ENCODE peak calls at places on chromosomes 16 and 17, in ten cellular contexts. One of them, this sample, is unnamed.

GRCh38 chr17:1325766-1326165 is 46.3 kb downstream of the TRARG1 start:
- DNase-seq in thoracic aorta: no peak
- DNase-seq in AG04450: no peak
- DNase-seq in mesenchymal stem cell: no peak
- DNase-seq in OCI-LY7: no peak
- DNase-seq in fibroblast of the aortic adventitia: no peak
- DNase-seq in epithelial cell of esophagus: no peak
- DNase-seq in esophagus muscularis mucosa: no peak
- DNase-seq in aorta: no peak
- DNase-seq in upper lobe of right lung: peak
- DNase-seq in this sample: no peak

GRCh38 chr17:81906476-81907218 is 4.6 kb downstream of the PCYT2 start:
- DNase-seq in mesenchymal stem cell: no peak
- DNase-seq in thoracic aorta: no peak
- DNase-seq in esophagus muscularis mucosa: no peak
- DNase-seq in aorta: no peak
- DNase-seq in epithelial cell of esophagus: no peak
- DNase-seq in fibroblast of the aortic adventitia: no peak
- DNase-seq in AG04450: no peak
- DNase-seq in upper lobe of right lung: no peak
- DNase-seq in OCI-LY7: peak
- DNase-seq in this sample: no peak

GRCh38 chr16:20763461-20764232 is at the start of gene ACSM3:
- DNase-seq in upper lobe of right lung: peak
- DNase-seq in esophagus muscularis mucosa: peak
- DNase-seq in AG04450: peak
- DNase-seq in epithelial cell of esophagus: peak
- DNase-seq in fibroblast of the aortic adventitia: peak
- DNase-seq in thoracic aorta: no peak
- DNase-seq in mesenchymal stem cell: peak
- DNase-seq in aorta: peak
- DNase-seq in OCI-LY7: peak
- DNase-seq in this sample: peak

GRCh38 chr17:1598399-1599095 is 30.1 kb downstream of the SLC43A2 start:
- DNase-seq in thoracic aorta: no peak
- DNase-seq in epithelial cell of esophagus: no peak
- DNase-seq in OCI-LY7: no peak
- DNase-seq in esophagus muscularis mucosa: no peak
- DNase-seq in aorta: no peak
- DNase-seq in mesenchymal stem cell: no peak
- DNase-seq in fibroblast of the aortic adventitia: no peak
- DNase-seq in AG04450: no peak
- DNase-seq in upper lobe of right lung: no peak
- DNase-seq in this sample: no peak

GRCh38 chr16:83615553-83615952 is 192.2 kb upstream of the HSBP1 start:
- DNase-seq in upper lobe of right lung: no peak
- DNase-seq in fibroblast of the aortic adventitia: peak
- DNase-seq in mesenchymal stem cell: peak
- DNase-seq in OCI-LY7: no peak
- DNase-seq in AG04450: no peak
- DNase-seq in thoracic aorta: no peak
- DNase-seq in aorta: no peak
- DNase-seq in esophagus muscularis mucosa: peak
- DNase-seq in epithelial cell of esophagus: peak
- DNase-seq in this sample: no peak

GRCh38 chr17:30819941-30820705 is 4.4 kb downstream of the CRLF3 start:
- DNase-seq in aorta: no peak
- DNase-seq in epithelial cell of esophagus: no peak
- DNase-seq in mesenchymal stem cell: peak
- DNase-seq in AG04450: no peak
- DNase-seq in thoracic aorta: no peak
- DNase-seq in fibroblast of the aortic adventitia: peak
- DNase-seq in esophagus muscularis mucosa: no peak
- DNase-seq in upper lobe of right lung: no peak
- DNase-seq in OCI-LY7: no peak
- DNase-seq in this sample: no peak

GRCh38 chr16:79721186-79721745 is 120.7 kb upstream of the MAF start:
- DNase-seq in OCI-LY7: no peak
- DNase-seq in mesenchymal stem cell: no peak
- DNase-seq in esophagus muscularis mucosa: no peak
- DNase-seq in thoracic aorta: no peak
- DNase-seq in fibroblast of the aortic adventitia: no peak
- DNase-seq in aorta: no peak
- DNase-seq in epithelial cell of esophagus: no peak
- DNase-seq in upper lobe of right lung: no peak
- DNase-seq in AG04450: no peak
- DNase-seq in this sample: no peak

GRCh38 chr16:57818377-57819055 is 16.2 kb upstream of the KIFC3 start:
- DNase-seq in thoracic aorta: no peak
- DNase-seq in AG04450: no peak
- DNase-seq in upper lobe of right lung: no peak
- DNase-seq in aorta: no peak
- DNase-seq in epithelial cell of esophagus: no peak
- DNase-seq in mesenchymal stem cell: no peak
- DNase-seq in esophagus muscularis mucosa: no peak
- DNase-seq in OCI-LY7: no peak
- DNase-seq in fibroblast of the aortic adventitia: no peak
- DNase-seq in this sample: no peak

GRCh38 chr16:24851700-24852099 is 5.9 kb downstream of the SLC5A11 start:
- DNase-seq in upper lobe of right lung: no peak
- DNase-seq in mesenchymal stem cell: peak
- DNase-seq in fibroblast of the aortic adventitia: peak
- DNase-seq in epithelial cell of esophagus: peak
- DNase-seq in thoracic aorta: no peak
- DNase-seq in esophagus muscularis mucosa: no peak
- DNase-seq in AG04450: no peak
- DNase-seq in aorta: no peak
- DNase-seq in OCI-LY7: no peak
- DNase-seq in this sample: no peak

GRCh38 chr17:39665642-39666221 is 583 bp downstream of the TCAP start:
- DNase-seq in fibroblast of the aortic adventitia: no peak
- DNase-seq in aorta: no peak
- DNase-seq in mesenchymal stem cell: no peak
- DNase-seq in OCI-LY7: no peak
- DNase-seq in thoracic aorta: no peak
- DNase-seq in AG04450: no peak
- DNase-seq in epithelial cell of esophagus: peak
- DNase-seq in upper lobe of right lung: no peak
- DNase-seq in esophagus muscularis mucosa: no peak
- DNase-seq in this sample: no peak

GRCh38 chr17:76601042-76601441 is 15.4 kb upstream of the ST6GALNAC2 start:
- DNase-seq in epithelial cell of esophagus: no peak
- DNase-seq in aorta: no peak
- DNase-seq in esophagus muscularis mucosa: no peak
- DNase-seq in mesenchymal stem cell: no peak
- DNase-seq in upper lobe of right lung: peak
- DNase-seq in fibroblast of the aortic adventitia: no peak
- DNase-seq in AG04450: no peak
- DNase-seq in thoracic aorta: no peak
- DNase-seq in OCI-LY7: no peak
- DNase-seq in this sample: no peak

GRCh38 chr16:16197331-16197730 is 26.0 kb downstream of the ABCC6 start:
- DNase-seq in upper lobe of right lung: no peak
- DNase-seq in AG04450: no peak
- DNase-seq in aorta: no peak
- DNase-seq in fibroblast of the aortic adventitia: no peak
- DNase-seq in epithelial cell of esophagus: no peak
- DNase-seq in OCI-LY7: no peak
- DNase-seq in thoracic aorta: no peak
- DNase-seq in mesenchymal stem cell: no peak
- DNase-seq in esophagus muscularis mucosa: no peak
- DNase-seq in this sample: no peak

GRCh38 chr17:40517286-40517662 is 15.9 kb upstream of the TNS4 start:
- DNase-seq in mesenchymal stem cell: no peak
- DNase-seq in OCI-LY7: peak
- DNase-seq in epithelial cell of esophagus: no peak
- DNase-seq in AG04450: no peak
- DNase-seq in esophagus muscularis mucosa: no peak
- DNase-seq in thoracic aorta: no peak
- DNase-seq in upper lobe of right lung: peak
- DNase-seq in aorta: no peak
- DNase-seq in fibroblast of the aortic adventitia: no peak
- DNase-seq in this sample: no peak

GRCh38 chr17:6420173-6420641 is 14.7 kb downstream of the AIPL1 start:
- DNase-seq in esophagus muscularis mucosa: no peak
- DNase-seq in mesenchymal stem cell: no peak
- DNase-seq in AG04450: no peak
- DNase-seq in upper lobe of right lung: peak
- DNase-seq in thoracic aorta: no peak
- DNase-seq in epithelial cell of esophagus: peak
- DNase-seq in aorta: no peak
- DNase-seq in fibroblast of the aortic adventitia: no peak
- DNase-seq in OCI-LY7: no peak
- DNase-seq in this sample: no peak
- H3K4me3 ChIP-seq in esophagus muscularis mucosa: no peak
- H3K4me3 ChIP-seq in mesenchymal stem cell: no peak
- H3K4me3 ChIP-seq in AG04450: no peak
- H3K4me3 ChIP-seq in upper lobe of right lung: no peak
- H3K4me3 ChIP-seq in thoracic aorta: no peak
- H3K4me3 ChIP-seq in epithelial cell of esophagus: no peak
- H3K4me3 ChIP-seq in aorta: no peak
- H3K4me3 ChIP-seq in fibroblast of the aortic adventitia: no peak
- H3K4me3 ChIP-seq in OCI-LY7: no peak
- H3K4me3 ChIP-seq in this sample: no peak

GRCh38 chr16:31182391-31182790 is 2.5 kb downstream of the FUS start:
- DNase-seq in epithelial cell of esophagus: no peak
- DNase-seq in aorta: no peak
- DNase-seq in upper lobe of right lung: no peak
- DNase-seq in fibroblast of the aortic adventitia: no peak
- DNase-seq in esophagus muscularis mucosa: no peak
- DNase-seq in thoracic aorta: no peak
- DNase-seq in AG04450: no peak
- DNase-seq in mesenchymal stem cell: no peak
- DNase-seq in OCI-LY7: no peak
- DNase-seq in this sample: no peak
- H3K4me3 ChIP-seq in epithelial cell of esophagus: peak
- H3K4me3 ChIP-seq in aorta: no peak
- H3K4me3 ChIP-seq in upper lobe of right lung: peak
- H3K4me3 ChIP-seq in fibroblast of the aortic adventitia: peak
- H3K4me3 ChIP-seq in esophagus muscularis mucosa: peak
- H3K4me3 ChIP-seq in thoracic aorta: peak
- H3K4me3 ChIP-seq in AG04450: peak
- H3K4me3 ChIP-seq in mesenchymal stem cell: no peak
- H3K4me3 ChIP-seq in OCI-LY7: peak
- H3K4me3 ChIP-seq in this sample: peak

GRCh38 chr17:27945333-27945616 is 52.1 kb upstream of the LYRM9 start:
- DNase-seq in epithelial cell of esophagus: no peak
- DNase-seq in aorta: no peak
- DNase-seq in OCI-LY7: no peak
- DNase-seq in thoracic aorta: no peak
- DNase-seq in AG04450: no peak
- DNase-seq in esophagus muscularis mucosa: no peak
- DNase-seq in mesenchymal stem cell: no peak
- DNase-seq in fibroblast of the aortic adventitia: no peak
- DNase-seq in upper lobe of right lung: no peak
- DNase-seq in this sample: no peak

GRCh38 chr17:27940503-27940902 is 47.3 kb upstream of the LYRM9 start:
- DNase-seq in mesenchymal stem cell: no peak
- DNase-seq in esophagus muscularis mucosa: no peak
- DNase-seq in epithelial cell of esophagus: no peak
- DNase-seq in OCI-LY7: no peak
- DNase-seq in aorta: no peak
- DNase-seq in AG04450: no peak
- DNase-seq in fibroblast of the aortic adventitia: no peak
- DNase-seq in upper lobe of right lung: no peak
- DNase-seq in thoracic aorta: no peak
- DNase-seq in this sample: no peak

GRCh38 chr17:27946521-27946920 is 53.4 kb upstream of the LYRM9 start:
- DNase-seq in OCI-LY7: no peak
- DNase-seq in mesenchymal stem cell: no peak
- DNase-seq in AG04450: no peak
- DNase-seq in esophagus muscularis mucosa: no peak
- DNase-seq in aorta: no peak
- DNase-seq in upper lobe of right lung: no peak
- DNase-seq in fibroblast of the aortic adventitia: no peak
- DNase-seq in thoracic aorta: no peak
- DNase-seq in epithelial cell of esophagus: no peak
- DNase-seq in this sample: no peak

GRCh38 chr17:27947005-27947406 is 53.8 kb upstream of the LYRM9 start:
- DNase-seq in AG04450: no peak
- DNase-seq in epithelial cell of esophagus: no peak
- DNase-seq in upper lobe of right lung: no peak
- DNase-seq in mesenchymal stem cell: no peak
- DNase-seq in thoracic aorta: no peak
- DNase-seq in OCI-LY7: no peak
- DNase-seq in fibroblast of the aortic adventitia: no peak
- DNase-seq in esophagus muscularis mucosa: no peak
- DNase-seq in aorta: no peak
- DNase-seq in this sample: no peak

GRCh38 chr17:27944546-27945332 is 51.6 kb upstream of the LYRM9 start:
- DNase-seq in upper lobe of right lung: no peak
- DNase-seq in OCI-LY7: no peak
- DNase-seq in mesenchymal stem cell: no peak
- DNase-seq in esophagus muscularis mucosa: no peak
- DNase-seq in thoracic aorta: no peak
- DNase-seq in epithelial cell of esophagus: peak
- DNase-seq in fibroblast of the aortic adventitia: no peak
- DNase-seq in AG04450: no peak
- DNase-seq in aorta: no peak
- DNase-seq in this sample: no peak
- H3K4me3 ChIP-seq in upper lobe of right lung: no peak
- H3K4me3 ChIP-seq in OCI-LY7: no peak
- H3K4me3 ChIP-seq in mesenchymal stem cell: no peak
- H3K4me3 ChIP-seq in esophagus muscularis mucosa: no peak
- H3K4me3 ChIP-seq in thoracic aorta: no peak
- H3K4me3 ChIP-seq in epithelial cell of esophagus: no peak
- H3K4me3 ChIP-seq in fibroblast of the aortic adventitia: no peak
- H3K4me3 ChIP-seq in AG04450: no peak
- H3K4me3 ChIP-seq in aorta: no peak
- H3K4me3 ChIP-seq in this sample: no peak

GRCh38 chr17:50608700-50609375 is 25.8 kb upstream of the ABCC3 start:
- DNase-seq in esophagus muscularis mucosa: no peak
- DNase-seq in aorta: no peak
- DNase-seq in AG04450: no peak
- DNase-seq in OCI-LY7: no peak
- DNase-seq in epithelial cell of esophagus: no peak
- DNase-seq in fibroblast of the aortic adventitia: no peak
- DNase-seq in upper lobe of right lung: no peak
- DNase-seq in thoracic aorta: no peak
- DNase-seq in mesenchymal stem cell: no peak
- DNase-seq in this sample: no peak

GRCh38 chr17:50604470-50604869 is 30.2 kb upstream of the ABCC3 start:
- DNase-seq in fibroblast of the aortic adventitia: peak
- DNase-seq in thoracic aorta: no peak
- DNase-seq in esophagus muscularis mucosa: no peak
- DNase-seq in aorta: peak
- DNase-seq in epithelial cell of esophagus: no peak
- DNase-seq in mesenchymal stem cell: peak
- DNase-seq in AG04450: no peak
- DNase-seq in upper lobe of right lung: no peak
- DNase-seq in OCI-LY7: no peak
- DNase-seq in this sample: no peak

GRCh38 chr17:50609376-50610074 is 25.2 kb upstream of the ABCC3 start:
- DNase-seq in aorta: no peak
- DNase-seq in fibroblast of the aortic adventitia: no peak
- DNase-seq in thoracic aorta: no peak
- DNase-seq in OCI-LY7: no peak
- DNase-seq in epithelial cell of esophagus: peak
- DNase-seq in esophagus muscularis mucosa: no peak
- DNase-seq in AG04450: no peak
- DNase-seq in upper lobe of right lung: no peak
- DNase-seq in mesenchymal stem cell: no peak
- DNase-seq in this sample: no peak

GRCh38 chr17:50605434-50605833 is 29.2 kb upstream of the ABCC3 start:
- DNase-seq in mesenchymal stem cell: no peak
- DNase-seq in AG04450: no peak
- DNase-seq in thoracic aorta: no peak
- DNase-seq in fibroblast of the aortic adventitia: peak
- DNase-seq in epithelial cell of esophagus: no peak
- DNase-seq in esophagus muscularis mucosa: no peak
- DNase-seq in upper lobe of right lung: no peak
- DNase-seq in aorta: no peak
- DNase-seq in OCI-LY7: no peak
- DNase-seq in this sample: no peak

GRCh38 chr17:50607522-50607921 is 27.2 kb upstream of the ABCC3 start:
- DNase-seq in fibroblast of the aortic adventitia: no peak
- DNase-seq in thoracic aorta: no peak
- DNase-seq in aorta: no peak
- DNase-seq in AG04450: no peak
- DNase-seq in esophagus muscularis mucosa: no peak
- DNase-seq in epithelial cell of esophagus: no peak
- DNase-seq in upper lobe of right lung: no peak
- DNase-seq in mesenchymal stem cell: no peak
- DNase-seq in OCI-LY7: no peak
- DNase-seq in this sample: no peak
- H3K4me3 ChIP-seq in fibroblast of the aortic adventitia: no peak
- H3K4me3 ChIP-seq in thoracic aorta: no peak
- H3K4me3 ChIP-seq in aorta: no peak
- H3K4me3 ChIP-seq in AG04450: no peak
- H3K4me3 ChIP-seq in esophagus muscularis mucosa: no peak
- H3K4me3 ChIP-seq in epithelial cell of esophagus: no peak
- H3K4me3 ChIP-seq in upper lobe of right lung: no peak
- H3K4me3 ChIP-seq in mesenchymal stem cell: no peak
- H3K4me3 ChIP-seq in OCI-LY7: no peak
- H3K4me3 ChIP-seq in this sample: no peak

This sample was measured in Jurkat, Clone E6-1.